ENCODE peak calls at places on chromosomes 6 and 20, in six cellular contexts. I is CD8-positive, alpha-beta memory T cell; K is fibroblast of mammary gland; Z is OCI-LY7; M is left lung; E is effector memory CD4-positive, alpha-beta T cell. C is an unnamed sample.

GRCh38 chr20:2417142-2417541 is 36.4 kb downstream of the TGM6 start:
- DNase-seq in I (no peak), K (no peak), Z (no peak), M (no peak), E (no peak), C (no peak)

GRCh38 chr6:20577280-20577679 is 43.0 kb downstream of the CDKAL1 start:
- DNase-seq in I (no peak), K (no peak), Z (no peak), M (no peak), E (no peak), C (no peak)

GRCh38 chr6:139801571-139802321 is 427.3 kb upstream of the CITED2 start:
- DNase-seq in I (no peak), K (peak; percentile 36), Z (no peak), M (no peak), E (no peak), C (no peak)

GRCh38 chr20:1833728-1834726 is 61.2 kb upstream of the SIRPA start:
- DNase-seq in I (no peak), K (no peak), Z (no peak), M (no peak), E (no peak), C (no peak)

GRCh38 chr20:4112490-4113420 is 97.4 kb upstream of the RNF24 start:
- DNase-seq in I (no peak), K (peak; percentile 66), Z (no peak), M (no peak), E (no peak), C (peak; percentile 35)

GRCh38 chr20:63895202-63895885 is 418 bp downstream of the DNAJC5 start:
- DNase-seq in I (no peak), K (no peak), Z (peak; percentile 22), M (no peak), E (no peak), C (no peak)

GRCh38 chr6:32941412-32941784 is 570 bp upstream of the HLA-DMB start:
- DNase-seq in I (peak; percentile 55), K (no peak), Z (peak; percentile 93), M (no peak), E (peak; percentile 48), C (peak; percentile 90)

GRCh38 chr6:1190361-1190760 is 121.5 kb upstream of the FOXQ1 start:
- DNase-seq in I (no peak), K (peak; percentile 89), Z (no peak), M (no peak), E (no peak), C (no peak)

GRCh38 chr6:151059612-151060095 is 180.1 kb upstream of the AKAP12 start:
- DNase-seq in I (no peak), K (peak; percentile 61), Z (no peak), M (no peak), E (no peak), C (no peak)

GRCh38 chr6:87029711-87030314 is 65.1 kb downstream of the CGA start:
- DNase-seq in I (no peak), K (peak; percentile 72), Z (peak; percentile 62), M (no peak), E (no peak), C (no peak)

GRCh38 chr20:36122931-36123288 is 31.6 kb upstream of the EPB41L1 start:
- DNase-seq in I (no peak), K (no peak), Z (no peak), M (no peak), E (no peak), C (no peak)

GRCh38 chr6:32576261-32576660 is 13.4 kb downstream of the HLA-DRB1 start:
- DNase-seq in I (no peak), K (no peak), Z (no peak), M (no peak), E (no peak), C (no peak)

GRCh38 chr20:56934888-56935287 is 305.8 kb downstream of the TFAP2C start:
- DNase-seq in I (no peak), K (no peak), Z (no peak), M (no peak), E (no peak), C (no peak)

GRCh38 chr6:11700118-11700718 is 78.4 kb downstream of the ADTRP start:
- DNase-seq in I (no peak), K (peak; percentile 72), Z (peak; percentile 49), M (no peak), E (no peak), C (no peak)

GRCh38 chr20:1782181-1782580 is 113.0 kb upstream of the SIRPA start:
- DNase-seq in I (no peak), K (no peak), Z (no peak), M (no peak), E (no peak), C (no peak)

GRCh38 chr20:57596998-57597939 is 23.0 kb downstream of the ZBP1 start:
- DNase-seq in I (peak; percentile 68), K (peak; percentile 27), Z (peak; percentile 75), M (peak; percentile 62), E (peak; percentile 50), C (no peak)

GRCh38 chr6:100465701-100466409 is 1.1 kb upstream of the SIM1 start:
- DNase-seq in I (no peak), K (no peak), Z (no peak), M (no peak), E (no peak), C (no peak)

GRCh38 chr20:25197173-25197869 is 1.8 kb downstream of the ENTPD6 start:
- DNase-seq in I (peak; percentile 34), K (no peak), Z (no peak), M (no peak), E (peak; percentile 21), C (no peak)

GRCh38 chr20:5663396-5663795 is 86.8 kb upstream of the SHLD1 start:
- DNase-seq in I (no peak), K (no peak), Z (no peak), M (no peak), E (no peak), C (no peak)

GRCh38 chr20:36298795-36299339 is 7.3 kb upstream of the DLGAP4 start:
- DNase-seq in I (no peak), K (no peak), Z (no peak), M (no peak), E (no peak), C (no peak)

GRCh38 chr20:44738779-44739477 is 6.7 kb upstream of the KCNK15 start:
- DNase-seq in I (peak; percentile 20), K (peak; percentile 80), Z (peak; percentile 91), M (no peak), E (no peak), C (peak; percentile 46)

GRCh38 chr6:21792177-21792576 is 198.6 kb downstream of the SOX4 start:
- DNase-seq in I (no peak), K (no peak), Z (no peak), M (no peak), E (no peak), C (no peak)

GRCh38 chr6:106547961-106548453 is 81.3 kb downstream of the RTN4IP1 start:
- DNase-seq in I (no peak), K (peak; percentile 88), Z (no peak), M (no peak), E (no peak), C (no peak)

GRCh38 chr6:167303660-167304625 is 12.8 kb downstream of the UNC93A start:
- DNase-seq in I (no peak), K (no peak), Z (no peak), M (no peak), E (no peak), C (no peak)

GRCh38 chr6:28657367-28657755 is 131.7 kb downstream of the GPX5 start:
- DNase-seq in I (no peak), K (no peak), Z (no peak), M (no peak), E (no peak), C (no peak)
- H3K4me3 ChIP-seq in I (no peak overlapping the region), K (peak overlapping the region; percentile 49), Z (peak overlapping the region; percentile 82), M (peak overlapping the region; percentile 19), E (no peak overlapping the region), C (peak overlapping the region; percentile 40)

GRCh38 chr20:59800309-59800708 is 133.1 kb downstream of the SYCP2 start:
- DNase-seq in I (no peak), K (no peak), Z (no peak), M (no peak), E (no peak), C (no peak)
- H3K4me3 ChIP-seq in I (no peak overlapping the region), K (no peak overlapping the region), Z (no peak overlapping the region), M (no peak overlapping the region), E (no peak overlapping the region), C (no peak overlapping the region)

GRCh38 chr6:133244502-133244901 is 3.3 kb downstream of the EYA4 start:
- DNase-seq in I (no peak), K (no peak), Z (no peak), M (no peak), E (no peak), C (no peak)
- H3K4me3 ChIP-seq in I (no peak overlapping the region), K (no peak overlapping the region), Z (no peak overlapping the region), M (no peak overlapping the region), E (no peak overlapping the region), C (no peak overlapping the region)

DNA sequence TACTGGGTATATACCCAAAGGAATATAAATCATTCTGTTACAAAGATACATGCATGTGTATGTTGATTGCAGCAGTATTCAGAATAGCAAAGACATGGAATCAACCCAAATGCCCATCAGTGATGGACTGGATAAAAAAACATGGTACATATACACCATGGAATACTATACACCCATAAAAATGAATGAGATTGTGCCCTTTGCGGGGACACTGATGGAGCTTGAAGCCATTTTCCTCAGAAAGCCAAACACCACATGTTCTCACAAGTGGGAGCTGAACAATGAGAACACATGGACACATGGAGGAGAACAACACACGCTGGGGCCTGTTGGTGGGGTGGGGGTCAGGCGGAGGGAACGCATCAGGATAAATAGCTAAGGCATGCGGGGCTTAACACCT is 41.3 kb upstream of the MAPK13 start:
- DNase-seq in I (no peak), K (no peak), Z (no peak), M (no peak), E (no peak), C (no peak)
- H3K4me3 ChIP-seq in I (no peak overlapping the region), K (no peak overlapping the region), Z (no peak overlapping the region), M (no peak overlapping the region), E (no peak overlapping the region), C (no peak overlapping the region)

DNA sequence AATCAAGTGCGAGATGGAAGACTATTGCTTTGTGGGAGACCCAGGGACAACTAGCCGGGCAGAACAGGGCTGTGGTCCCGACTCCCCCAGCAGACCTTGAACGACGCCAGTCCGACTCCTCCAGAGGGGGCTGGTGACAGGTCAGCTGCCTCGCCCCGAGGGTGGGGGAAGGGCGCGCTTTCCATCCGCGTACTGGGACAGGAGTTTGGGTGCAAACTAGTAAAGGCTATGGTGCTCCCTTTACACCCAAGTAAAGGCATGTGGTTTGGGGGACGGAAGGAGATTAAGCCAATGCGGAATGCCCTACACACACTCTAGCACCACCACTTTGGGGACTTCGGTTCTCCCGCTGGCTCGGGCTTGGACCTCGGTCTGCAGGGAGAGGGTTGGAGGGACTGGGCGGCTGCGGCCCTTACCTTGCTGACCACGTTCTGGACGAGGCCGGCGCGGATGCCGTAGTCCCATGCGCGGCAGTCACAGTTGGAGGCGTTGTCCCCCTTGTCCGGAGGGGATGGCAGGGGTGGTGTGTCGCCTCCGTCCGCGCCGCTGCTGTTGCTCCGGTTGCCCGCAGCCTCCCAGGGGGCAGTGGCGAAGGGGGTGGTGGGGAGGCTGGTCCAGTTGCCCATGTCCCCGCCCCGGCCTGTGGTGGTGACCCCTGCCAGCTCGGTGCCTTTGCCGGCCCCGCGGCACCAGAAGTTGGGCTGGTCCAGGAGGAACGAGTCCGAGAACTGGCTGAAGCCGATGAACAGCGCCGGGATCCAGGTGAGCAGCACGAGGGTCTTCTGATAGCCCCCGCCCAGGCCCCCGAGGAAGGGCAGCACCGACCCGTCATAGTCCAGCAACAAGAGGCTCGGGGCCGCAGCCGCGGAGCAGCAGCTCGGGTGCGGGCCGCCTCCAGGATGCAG is 1.1 kb downstream of the SLC22A23 start:
- DNase-seq in I (no peak), K (no peak), Z (no peak), M (peak; percentile 56), E (no peak), C (no peak)
- H3K4me3 ChIP-seq in I (peak overlapping the region; percentile 79), K (peak overlapping the region; percentile 64), Z (no peak overlapping the region), M (peak overlapping the region; percentile 47), E (peak overlapping the region; percentile 68), C (no peak overlapping the region)

C was measured in GM12864.